ENCODE peak calls at places on chromosomes 6 and 20, in four cellular contexts. N, G, B and I are unnamed samples.

GRCh38 chr20:49809803-49810359 is 2.7 kb upstream of the SLC9A8 start:
- DNase-seq in G (no peak), B (no peak), N (no peak), I (no peak)

GRCh38 chr6:10078581-10078980 is 336.3 kb downstream of the TFAP2A start:
- DNase-seq in G (no peak), N (no peak), B (no peak), I (no peak)

GRCh38 chr6:40788661-40789111 is 201.5 kb upstream of the LRFN2 start:
- DNase-seq in G (no peak), N (no peak), B (no peak), I (no peak)

GRCh38 chr6:138509371-138509770 is 10.1 kb upstream of the NHSL1 start:
- DNase-seq in N (peak), B (peak), G (no peak), I (peak)

GRCh38 chr6:157510329-157511188 is 129.6 kb downstream of the ZDHHC14 start:
- DNase-seq in B (no peak), N (no peak), G (no peak), I (no peak)

GRCh38 chr6:96898241-96898851 is 655 bp upstream of the NDUFAF4 start:
- DNase-seq in G (no peak), B (no peak), N (no peak), I (no peak)

GRCh38 chr6:22756365-22756764 is 187.0 kb downstream of the HDGFL1 start:
- DNase-seq in N (no peak), G (no peak), B (no peak), I (no peak)

GRCh38 chr6:7048859-7049258 is 58.9 kb upstream of the RREB1 start:
- DNase-seq in B (no peak), N (no peak), G (no peak), I (no peak)

GRCh38 chr6:3746119-3746691 is 5.3 kb downstream of the PXDC1 start:
- DNase-seq in N (no peak), G (peak), B (no peak), I (no peak)

GRCh38 chr6:144286503-144287393 is 1.6 kb downstream of the UTRN start:
- DNase-seq in N (peak), B (no peak), G (no peak), I (peak)

GRCh38 chr6:145587342-145587741 is 148.0 kb downstream of the EPM2A start:
- DNase-seq in N (no peak), G (no peak), B (no peak), I (no peak)

GRCh38 chr20:63178889-63179751 is 36.8 kb downstream of the YTHDF1 start:
- DNase-seq in B (peak), N (no peak), G (no peak), I (peak)

GRCh38 chr6:146040360-146040759 is 11.5 kb downstream of the GRM1 start:
- DNase-seq in N (no peak), B (no peak), G (no peak), I (no peak)

GRCh38 chr6:151357758-151358436 is 33.5 kb downstream of the ZBTB2 start:
- DNase-seq in B (no peak), N (no peak), G (no peak), I (no peak)

GRCh38 chr6:129491436-129491835 is 218.5 kb downstream of the ARHGAP18 start:
- DNase-seq in G (no peak), B (no peak), N (no peak), I (no peak)

GRCh38 chr6:26216886-26217713 is 129.9 kb downstream of the HFE start:
- DNase-seq in G (no peak), N (peak), B (peak), I (no peak)

GRCh38 chr6:12351672-12352071 is 61.5 kb downstream of the EDN1 start:
- DNase-seq in N (no peak), B (no peak), G (no peak), I (no peak)

GRCh38 chr6:29424168-29424567 is 9.4 kb downstream of the OR12D1 start:
- DNase-seq in G (no peak), N (no peak), B (no peak), I (no peak)

GRCh38 chr20:53757472-53757913 is 163.9 kb upstream of the ZNF217 start:
- DNase-seq in B (no peak), N (no peak), G (no peak), I (no peak)

GRCh38 chr6:91132461-91132860 is 545.6 kb upstream of the MAP3K7 start:
- DNase-seq in B (no peak), N (no peak), G (no peak), I (no peak)

GRCh38 chr6:30380464-30380863 is 35.5 kb downstream of the RPP21 start:
- DNase-seq in N (no peak), G (no peak), B (no peak), I (no peak)

GRCh38 chr6:159969204-159969912 is 476 bp downstream of the IGF2R start:
- DNase-seq in G (no peak), N (no peak), B (no peak), I (peak)

GRCh38 chr20:36813784-36814136 is 40.2 kb upstream of the DSN1 start:
- DNase-seq in N (no peak), B (no peak), G (no peak), I (no peak)

GRCh38 chr6:16704706-16705402 is 56.4 kb downstream of the ATXN1 start:
- DNase-seq in N (no peak), B (no peak), G (no peak), I (no peak)

GRCh38 chr6:140320799-140321099 is 946.3 kb upstream of the CITED2 start:
- DNase-seq in G (no peak), B (no peak), N (no peak), I (no peak)

GRCh38 chr6:26556263-26557070 is 18.3 kb downstream of the HMGN4 start:
- DNase-seq in G (no peak), N (peak), B (peak), I (no peak)

GRCh38 chr6:157548635-157549467 is 167.9 kb downstream of the ZDHHC14 start:
- DNase-seq in G (no peak), N (no peak), B (no peak), I (no peak)

GRCh38 chr6:6915219-6915618 is 192.5 kb upstream of the RREB1 start:
- DNase-seq in B (no peak), N (no peak), G (no peak), I (no peak)

GRCh38 chr6:7446056-7446455 is 56.4 kb downstream of the RIOK1 start:
- DNase-seq in N (no peak), B (no peak), G (no peak), I (no peak)

GRCh38 chr6:161437851-161438250 is 164.0 kb upstream of the AGPAT4 start:
- DNase-seq in N (no peak), G (no peak), B (no peak), I (no peak)

GRCh38 chr20:57566399-57566798 is 5.5 kb downstream of the PCK1 start:
- DNase-seq in B (no peak), G (no peak), N (no peak), I (no peak)

GRCh38 chr6:41780623-41781301 is at the start of gene PRICKLE4:
- DNase-seq in G (no peak), B (peak), N (no peak), I (no peak)

GRCh38 chr6:136582702-136583471 is 32.7 kb upstream of the MAP7 start:
- DNase-seq in B (peak), G (no peak), N (peak), I (no peak)

GRCh38 chr6:43299338-43300293 is 1.6 kb downstream of the SLC22A7 start:
- DNase-seq in G (no peak), N (no peak), B (no peak), I (no peak)

GRCh38 chr6:165863801-165864200 is 200.8 kb upstream of the PDE10A start:
- DNase-seq in N (no peak), G (no peak), B (no peak), I (no peak)

GRCh38 chr6:67175091-67175490 is 1460.0 kb upstream of the ADGRB3 start:
- DNase-seq in N (no peak), G (no peak), B (no peak), I (no peak)
- TF ChIP-seq FOXM1 in N (no peak), G (no peak), B (no peak), I (no peak)

DNA sequence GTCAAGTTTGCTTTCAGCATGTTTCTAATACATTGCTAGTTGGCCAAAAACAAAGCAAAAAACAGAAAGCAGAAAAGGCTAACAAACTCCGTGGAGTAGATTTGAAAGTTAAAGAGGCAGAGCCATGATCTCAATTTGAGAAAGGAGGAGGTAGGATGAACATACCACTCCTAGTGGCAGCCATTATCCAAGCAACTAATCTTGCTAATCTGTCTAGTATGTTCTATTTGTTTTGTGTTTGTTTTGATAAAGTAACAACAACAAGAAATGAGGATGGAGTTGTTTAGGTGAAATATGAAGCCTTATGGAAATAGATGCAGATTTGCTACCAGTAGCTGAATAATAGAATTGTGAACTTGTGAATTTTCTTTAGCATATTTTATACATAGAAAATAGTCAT is 295.5 kb upstream of the PRDM1 start:
- DNase-seq in B (peak), N (no peak), G (no peak), I (no peak)
- TF ChIP-seq SP1 in B (no peak), N (no peak), G (no peak), I (no peak)

DNA sequence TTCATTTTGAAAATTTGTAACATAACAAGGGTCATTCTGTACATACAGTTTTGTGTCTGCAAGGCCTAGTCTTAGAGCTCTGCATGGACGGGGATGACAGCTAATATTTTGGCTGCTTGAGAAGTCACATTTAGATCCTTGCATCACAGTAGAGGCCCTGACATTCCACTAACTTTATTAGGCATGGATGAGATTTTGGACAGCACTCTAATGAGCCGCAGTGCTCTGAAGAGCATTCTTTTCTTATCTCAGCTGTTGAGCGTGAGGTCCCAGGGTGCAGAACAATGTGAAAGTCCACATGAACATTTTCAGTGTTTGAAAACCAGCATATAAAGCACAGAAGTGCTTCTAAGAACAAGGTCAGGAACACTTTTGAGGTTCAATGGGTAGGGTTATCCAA is 58.9 kb downstream of the IPCEF1 start:
- DNase-seq in G (no peak), B (no peak), N (no peak), I (no peak)
- TF ChIP-seq TARDBP in G (no peak), B (no peak), N (no peak), I (no peak)

GRCh38 chr20:58596244-58597010 is 54.7 kb upstream of the STX16 start:
- DNase-seq in B (no peak), N (no peak), G (no peak), I (no peak)

GRCh38 chr20:58598271-58599015 is 52.6 kb upstream of the STX16 start:
- DNase-seq in B (no peak), G (no peak), N (no peak), I (no peak)

GRCh38 chr20:58599966-58600365 is 51.1 kb upstream of the STX16 start:
- DNase-seq in N (no peak), B (no peak), G (no peak), I (no peak)

GRCh38 chr20:58595167-58595566 is 55.9 kb upstream of the STX16 start:
- DNase-seq in B (no peak), G (no peak), N (no peak), I (no peak)

DNA sequence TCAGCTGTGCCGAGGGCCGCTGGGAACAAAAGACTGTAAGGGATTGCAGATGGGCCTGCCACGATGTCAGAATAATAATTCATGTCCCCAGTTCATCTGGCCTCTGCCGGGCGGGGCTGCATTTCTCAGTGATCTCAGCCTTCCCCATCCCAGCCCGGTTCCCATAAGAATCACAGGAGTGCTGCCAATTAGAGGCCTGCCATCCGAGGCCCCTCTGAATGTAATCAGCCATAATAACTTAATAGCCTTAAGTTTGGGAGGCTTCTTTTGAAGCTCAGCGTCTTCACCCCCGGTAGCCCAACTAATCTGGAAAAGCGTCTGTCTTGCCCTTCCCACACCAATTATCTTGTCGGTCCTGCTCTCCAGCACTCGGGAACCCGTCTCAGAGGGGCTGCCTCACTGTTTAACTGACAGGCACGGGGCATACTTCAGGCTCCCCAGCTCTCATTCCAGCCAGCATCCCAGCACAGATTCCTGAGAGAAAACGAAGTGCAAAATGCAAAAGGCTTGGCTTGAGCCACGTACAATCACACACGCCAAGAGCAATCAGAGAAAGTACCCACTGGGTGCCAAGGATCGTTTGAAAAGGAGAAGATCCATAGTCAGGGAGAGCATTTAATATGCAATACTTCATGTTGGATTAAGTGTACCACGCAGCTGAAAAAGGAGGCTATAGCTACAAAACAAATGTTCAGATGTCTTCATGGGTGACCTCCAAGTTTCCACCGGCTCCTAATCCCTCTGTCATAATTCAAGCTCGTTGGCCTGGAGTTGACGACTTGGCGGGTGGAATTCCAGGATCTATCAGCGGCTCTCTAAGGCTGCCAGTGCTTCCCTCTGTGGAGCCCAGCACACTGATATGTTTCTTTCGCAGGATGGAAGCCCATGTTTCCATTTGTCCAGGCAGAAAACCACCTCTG is 53.8 kb upstream of the STX16 start:
- DNase-seq in G (no peak), B (no peak), N (no peak), I (no peak)
- TF ChIP-seq FOXM1 in G (no peak), B (no peak), N (no peak), I (no peak)

GRCh38 chr20:21064924-21065323 is 41.2 kb downstream of the LINC00237 start:
- DNase-seq in B (no peak), N (no peak), G (no peak), I (no peak)
- TF ChIP-seq SP1 in B (no peak), N (no peak), G (no peak), I (no peak)